ENCODE peak calls at places on chromosomes 5 and 9, in four cellular contexts. S, R, E and M are unnamed samples.

GRCh38 chr5:104843822-104844221 is 1281.2 kb upstream of the NUDT12 start:
- DNase-seq in E (no peak), R (no peak), S (no peak), M (no peak)

GRCh38 chr5:87113848-87114247 is 153.8 kb upstream of the RASA1 start:
- DNase-seq in E (no peak), R (peak), S (no peak), M (no peak)

GRCh38 chr5:145548097-145548496 is 287.0 kb downstream of the PRELID2 start:
- DNase-seq in R (no peak), E (no peak), S (no peak), M (no peak)

GRCh38 chr9:89878687-89879086 is 273.9 kb downstream of the GADD45G start:
- DNase-seq in R (no peak), S (peak), E (no peak), M (no peak)

GRCh38 chr5:34804913-34805312 is 34.1 kb upstream of the TTC23L start:
- DNase-seq in S (no peak), E (no peak), R (peak), M (no peak)

GRCh38 chr5:78005021-78005785 is 229.1 kb upstream of the TBCA start:
- DNase-seq in E (no peak), R (no peak), S (no peak), M (no peak)

GRCh38 chr5:53469946-53470687 is 10.3 kb upstream of the FST start:
- DNase-seq in R (peak), E (no peak), S (no peak), M (peak)

GRCh38 chr5:172379481-172379880 is 74.8 kb downstream of the SH3PXD2B start:
- DNase-seq in S (no peak), E (no peak), R (no peak), M (no peak)

GRCh38 chr5:81151546-81151945 is 81.6 kb upstream of the CKMT2 start:
- DNase-seq in E (no peak), R (peak), S (no peak), M (peak)

GRCh38 chr5:100551183-100551582 is 16.0 kb downstream of the FAM174A start:
- DNase-seq in E (no peak), R (no peak), S (peak), M (no peak)

GRCh38 chr5:42944989-42945388 is 95.1 kb downstream of the ANXA2R start:
- DNase-seq in R (peak), E (peak), S (no peak), M (peak)

GRCh38 chr9:133429216-133429613 is 7.0 kb downstream of the ADAMTS13 start:
- DNase-seq in S (no peak), R (no peak), E (no peak), M (no peak)

GRCh38 chr9:36637491-36638270 is 65.0 kb downstream of the MELK start:
- DNase-seq in S (no peak), E (no peak), R (no peak), M (no peak)

GRCh38 chr5:74631088-74631960 is 9.2 kb downstream of the ENC1 start:
- DNase-seq in E (peak), S (no peak), R (no peak), M (no peak)

GRCh38 chr5:181215997-181216982 is 6.8 kb upstream of the TRIM41 start:
- DNase-seq in E (peak), S (no peak), R (no peak), M (no peak)

GRCh38 chr5:38433160-38433861 is 123.1 kb downstream of the LIFR start:
- DNase-seq in R (peak), S (no peak), E (no peak), M (peak)

GRCh38 chr9:108186996-108187395 is 668.8 kb downstream of the ACTL7B start:
- DNase-seq in S (peak), E (no peak), R (peak), M (no peak)

GRCh38 chr5:165143727-165144210 is 1638.3 kb downstream of the MAT2B start:
- DNase-seq in S (peak), E (no peak), R (no peak), M (no peak)

GRCh38 chr9:27861887-27862286 is 288.6 kb upstream of the C9orf72 start:
- DNase-seq in S (no peak), E (no peak), R (no peak), M (no peak)

GRCh38 chr9:94867281-94867841 is 140.9 kb downstream of the AOPEP start:
- DNase-seq in S (peak), E (peak), R (peak), M (no peak)

GRCh38 chr9:89920901-89921300 is 316.1 kb downstream of the GADD45G start:
- DNase-seq in R (no peak), S (no peak), E (no peak), M (no peak)

GRCh38 chr5:61686491-61687257 is 354.6 kb downstream of the ZSWIM6 start:
- DNase-seq in S (no peak), R (no peak), E (no peak), M (no peak)

GRCh38 chr9:35828716-35829083 is at the start of gene FAM221B:
- DNase-seq in R (no peak), S (no peak), E (no peak), M (no peak)

GRCh38 chr5:55173696-55174101 is 722 bp upstream of the CDC20B start:
- DNase-seq in S (no peak), E (no peak), R (no peak), M (no peak)

GRCh38 chr5:53063176-53063575 is 46.4 kb downstream of the MOCS2 start:
- DNase-seq in S (no peak), R (no peak), E (no peak), M (no peak)

DNA sequence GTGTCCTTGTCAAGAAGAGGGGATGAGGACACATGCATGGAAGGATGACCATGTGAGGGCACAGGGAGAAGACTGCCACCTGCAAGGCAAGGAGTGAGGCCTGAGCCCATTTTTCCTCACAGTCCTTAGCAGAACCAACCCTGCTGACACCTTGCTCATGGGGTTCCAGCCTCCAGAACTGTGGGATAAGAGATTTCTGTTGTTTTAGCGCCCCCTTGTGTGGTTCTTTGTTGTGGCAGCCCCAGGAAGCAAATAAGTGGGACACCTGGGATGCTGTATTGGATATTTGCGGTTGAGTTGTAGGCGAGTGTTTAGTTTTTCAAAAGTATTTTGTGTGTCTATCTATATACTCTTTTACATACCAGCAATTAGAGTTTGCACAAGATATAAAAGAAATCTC is 206.4 kb downstream of the NXNL2 start:
- DNase-seq in R (no peak), E (no peak), S (no peak), M (no peak)
- TF ChIP-seq CTCF in R (peak), E (peak), S (no peak), M (peak)

GRCh38 chr5:96595300-96596090 is 66.7 kb upstream of the CAST start:
- DNase-seq in S (no peak), E (no peak), R (no peak), M (no peak)
- TF ChIP-seq CTCF in S (no peak), E (no peak), R (peak), M (peak)

GRCh38 chr9:6194934-6195333 is 20.7 kb upstream of the IL33 start:
- DNase-seq in E (no peak), R (no peak), S (no peak), M (no peak)

GRCh38 chr9:6199596-6199995 is 16.0 kb upstream of the IL33 start:
- DNase-seq in R (no peak), E (no peak), S (no peak), M (no peak)

GRCh38 chr9:6198251-6198650 is 17.4 kb upstream of the IL33 start:
- DNase-seq in E (no peak), S (no peak), R (no peak), M (no peak)

GRCh38 chr9:6195714-6196360 is 19.8 kb upstream of the IL33 start:
- DNase-seq in R (no peak), S (no peak), E (no peak), M (no peak)

DNA sequence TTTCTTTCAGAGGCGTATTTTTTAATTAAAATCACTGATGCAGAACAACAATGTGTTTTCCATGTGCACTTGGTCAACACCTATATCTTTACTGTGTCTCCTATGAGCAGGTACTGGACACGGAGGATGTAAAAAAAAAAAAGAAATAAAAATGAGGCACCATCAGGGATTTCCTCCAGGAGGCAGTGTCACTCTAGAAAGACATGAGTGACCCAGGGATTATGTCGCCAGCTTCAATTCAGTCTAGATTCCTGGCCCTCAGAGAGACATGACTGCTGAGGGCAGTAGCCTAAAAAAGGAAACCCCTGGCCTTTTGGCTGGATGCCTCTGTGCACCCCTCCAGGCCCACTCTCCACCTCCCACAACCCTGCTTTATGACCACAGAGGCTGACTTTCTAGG is 18.3 kb upstream of the IL33 start:
- DNase-seq in S (no peak), E (no peak), R (no peak), M (no peak)
- TF ChIP-seq CTCF in S (peak), E (no peak), R (no peak), M (peak)

GRCh38 chr9:13279284-13280162 is at the start of gene MPDZ:
- DNase-seq in S (peak), R (peak), E (peak), M (no peak)

GRCh38 chr9:13281356-13282016 is 2.0 kb upstream of the MPDZ start:
- DNase-seq in S (no peak), R (no peak), E (no peak), M (no peak)

GRCh38 chr9:13278023-13278367 is 1.5 kb downstream of the MPDZ start:
- DNase-seq in S (no peak), R (peak), E (peak), M (no peak)

GRCh38 chr9:13274901-13275641 is 4.4 kb downstream of the MPDZ start:
- DNase-seq in S (no peak), E (no peak), R (peak), M (no peak)

DNA sequence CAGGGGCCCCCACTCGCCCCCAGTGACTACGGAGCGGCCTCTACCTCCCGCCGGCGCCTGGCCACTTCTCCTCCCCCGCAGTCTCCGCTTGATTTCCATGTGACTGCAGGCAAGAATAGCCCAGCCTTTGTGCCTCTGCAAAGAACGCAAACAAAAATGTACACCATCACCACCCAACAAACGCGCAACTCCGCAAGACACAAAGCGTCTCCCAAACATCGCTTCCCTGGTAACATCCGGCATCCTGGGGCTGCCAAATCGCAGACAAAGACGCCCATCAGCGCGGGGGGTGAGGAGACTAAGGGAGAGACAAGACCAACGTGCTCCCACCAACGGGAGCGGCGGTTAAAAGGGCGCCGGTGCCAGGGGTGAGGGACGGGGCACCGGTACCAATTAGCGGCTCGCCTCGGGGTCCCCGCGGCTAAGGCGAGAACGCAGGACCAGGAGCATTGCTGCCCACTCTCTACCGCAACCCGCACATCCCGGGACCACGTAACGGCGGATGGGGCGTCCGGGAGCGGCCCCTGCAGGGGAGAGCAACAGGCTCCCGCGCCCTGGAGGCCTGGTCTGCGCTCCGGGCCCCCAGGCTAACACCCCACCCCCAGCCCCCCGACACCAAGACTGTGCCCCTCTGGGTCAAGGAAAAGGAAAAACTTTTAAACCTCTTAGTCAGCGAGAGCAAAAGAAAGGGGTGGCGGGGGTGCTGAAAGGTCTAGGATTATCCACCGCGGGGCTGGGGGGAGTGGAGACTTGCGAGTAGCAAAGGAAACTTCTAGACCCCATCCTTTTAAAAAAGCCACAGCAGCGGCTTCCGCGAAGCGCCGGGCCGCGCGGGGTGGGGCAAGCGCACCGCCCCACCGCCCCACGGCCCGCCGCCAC is 885 bp downstream of the MPDZ start:
- DNase-seq in S (peak), R (peak), E (peak), M (no peak)
- TF ChIP-seq CTCF in S (peak), R (peak), E (no peak), M (no peak)

DNA sequence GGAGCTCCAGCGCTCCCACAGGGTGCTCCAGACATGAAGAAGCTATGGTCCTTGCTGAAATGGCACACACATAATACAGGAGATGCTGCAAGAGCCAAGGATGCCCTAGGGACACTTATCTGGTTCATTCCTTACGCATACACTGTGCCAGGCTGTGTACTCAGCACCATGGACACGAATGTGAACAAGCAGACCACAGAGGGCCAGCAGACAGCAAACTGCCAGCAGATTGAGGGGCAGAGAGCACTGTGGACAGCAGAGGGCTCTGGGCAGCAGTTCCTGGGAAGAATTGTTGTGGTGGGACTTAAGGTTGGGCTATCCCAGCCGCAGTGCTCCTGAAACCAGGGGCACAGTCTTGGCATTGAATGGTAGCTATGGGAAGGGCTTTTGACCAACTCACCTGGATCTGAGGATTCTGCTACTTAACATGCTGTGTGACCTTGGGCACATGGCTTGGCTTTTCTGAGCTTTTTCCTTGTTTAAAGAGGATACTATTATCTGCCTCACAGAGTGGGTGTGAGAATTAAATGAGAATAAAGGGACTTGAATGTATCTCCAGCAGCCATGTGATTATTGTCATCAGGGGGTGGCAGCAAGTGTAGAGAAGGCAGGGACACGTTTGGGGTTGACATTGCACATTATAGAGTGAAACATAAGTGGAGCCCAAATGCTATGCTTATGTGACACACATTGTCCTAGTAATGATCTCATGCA is 30.0 kb downstream of the PPARGC1B start:
- DNase-seq in S (no peak), E (no peak), R (no peak), M (no peak)
- TF ChIP-seq CTCF in S (no peak), E (no peak), R (peak), M (no peak)

DNA sequence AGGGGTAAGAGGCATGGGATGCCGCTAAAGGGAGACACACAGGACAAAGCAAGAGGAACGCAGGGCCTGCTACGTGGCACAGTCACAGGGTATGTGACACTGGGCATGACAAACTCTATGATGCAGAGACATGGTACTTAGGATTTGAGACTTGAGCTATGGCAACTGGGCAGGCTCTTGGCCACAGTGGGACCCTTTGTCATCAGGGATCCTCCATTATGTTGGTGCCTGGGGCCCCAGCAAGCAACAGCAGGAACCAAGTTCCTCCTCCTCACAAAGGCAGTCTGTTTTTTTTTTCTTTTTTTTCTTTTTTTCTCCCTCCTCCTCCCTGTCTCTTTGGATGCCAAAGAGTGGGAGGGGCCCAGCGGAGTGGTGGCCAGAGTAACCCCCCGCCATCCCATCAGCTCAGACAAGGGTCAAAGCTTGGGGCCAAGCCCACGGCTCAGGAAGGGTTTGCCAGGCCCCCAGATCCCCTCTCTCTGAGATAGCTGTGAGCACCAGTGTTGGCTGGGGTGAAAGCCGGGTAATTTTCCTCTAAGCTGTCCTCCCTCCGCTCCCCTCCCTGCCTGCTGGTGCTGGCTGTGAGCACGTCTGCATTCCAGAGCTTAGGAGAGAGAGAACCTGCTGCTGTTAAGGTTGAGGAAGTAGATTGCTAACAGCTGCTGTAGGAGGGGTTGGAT is 21.1 kb downstream of the GSN start:
- DNase-seq in E (no peak), R (no peak), S (peak), M (no peak)
- TF ChIP-seq CTCF in E (no peak), R (no peak), S (no peak), M (no peak)

DNA sequence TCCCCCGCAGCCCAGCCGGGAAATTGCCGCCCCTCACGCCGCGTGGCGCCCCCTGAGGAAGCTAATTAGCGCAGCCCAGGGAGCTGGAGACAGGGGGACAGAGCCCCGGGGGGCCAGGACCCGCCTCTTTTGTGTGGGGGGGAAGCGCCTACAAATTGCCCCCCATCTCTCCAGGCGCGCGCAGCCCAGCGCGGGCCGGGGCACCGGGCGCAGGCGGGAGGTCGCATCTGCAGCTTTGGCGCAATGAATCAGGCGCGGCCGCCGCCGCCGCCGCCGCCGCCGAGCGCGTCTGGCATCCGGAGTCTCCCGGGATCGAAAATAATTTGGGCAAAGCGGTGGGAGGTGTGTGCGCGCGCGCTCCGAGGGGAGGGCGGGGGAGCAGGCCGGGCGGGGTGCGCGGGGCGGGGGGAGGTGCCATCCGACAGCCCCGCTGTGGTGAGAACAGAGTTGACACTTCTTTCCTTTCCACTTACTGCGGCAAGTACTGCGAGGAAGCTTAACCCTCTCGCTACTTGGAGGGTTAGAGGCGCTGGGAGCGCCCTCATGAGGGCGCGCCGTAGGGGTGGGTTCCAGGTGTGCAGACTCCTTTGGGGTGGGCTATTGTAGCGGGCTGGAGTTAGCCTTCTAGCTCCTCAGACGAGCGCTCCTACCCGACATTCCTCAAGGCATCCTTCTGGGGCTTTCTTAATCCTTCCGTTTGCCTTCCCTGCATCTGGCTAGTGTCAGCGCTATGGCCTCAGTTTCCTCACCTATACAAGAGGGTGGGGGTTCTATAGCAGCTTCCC is 63.1 kb downstream of the CXXC5 start:
- DNase-seq in S (peak), R (no peak), E (peak), M (no peak)
- TF ChIP-seq CTCF in S (peak), R (no peak), E (no peak), M (peak)

DNA sequence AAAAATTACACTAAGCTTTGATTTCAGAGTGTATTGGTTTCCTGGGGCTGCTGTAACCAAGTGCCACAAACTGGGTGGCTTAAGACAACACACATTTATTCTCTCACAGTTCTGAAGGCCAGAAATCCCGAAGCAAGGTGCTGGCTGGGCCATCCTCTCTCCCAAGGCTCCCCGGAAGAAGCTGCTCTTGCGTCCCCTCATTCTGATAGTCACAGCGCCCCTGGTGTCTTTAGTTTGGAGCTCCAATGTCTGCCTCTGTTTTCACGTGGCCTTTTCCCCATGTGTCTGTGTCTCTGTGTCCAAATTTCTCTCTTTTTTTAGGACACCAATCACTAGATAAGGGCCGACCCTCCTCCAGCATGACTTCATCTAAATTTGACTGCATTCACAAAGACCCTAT is 56.7 kb downstream of the ROPN1L start:
- DNase-seq in E (no peak), S (no peak), R (no peak), M (no peak)
- TF ChIP-seq CTCF in E (no peak), S (no peak), R (no peak), M (no peak)

GRCh38 chr9:109198736-109199384 is 31.8 kb upstream of the FRRS1L start:
- DNase-seq in S (no peak), R (no peak), E (no peak), M (no peak)
- TF ChIP-seq CTCF in S (no peak), R (no peak), E (peak), M (peak)